ENCODE peak calls at places on chromosomes 11 and 22, in ten cellular contexts. One of them, this sample, is unnamed. For H3K4me1, the result is how much of the 10 kb centered on the place peaks cover.

GRCh38 chr22:19884954-19885751 is 30.5 kb upstream of the GNB1L start:
- DNase-seq in right lobe of liver: peak
- DNase-seq in heart left ventricle: no peak
- DNase-seq in cardiac muscle cell: no peak
- DNase-seq in effector memory CD4-positive, alpha-beta T cell: no peak
- DNase-seq in psoas muscle: no peak
- DNase-seq in PC-3: no peak
- DNase-seq in tibial nerve: no peak
- DNase-seq in aorta: peak
- DNase-seq in right cardiac atrium: peak
- DNase-seq in this sample: peak

GRCh38 chr11:62433553-62434301 is 14.9 kb downstream of the SCGB1A1 start:
- DNase-seq in right lobe of liver: no peak
- DNase-seq in right cardiac atrium: no peak
- DNase-seq in tibial nerve: peak
- DNase-seq in aorta: no peak
- DNase-seq in cardiac muscle cell: no peak
- DNase-seq in heart left ventricle: no peak
- DNase-seq in PC-3: no peak
- DNase-seq in effector memory CD4-positive, alpha-beta T cell: no peak
- DNase-seq in psoas muscle: no peak
- DNase-seq in this sample: no peak

GRCh38 chr11:12727556-12728070 is 53.4 kb downstream of the TEAD1 start:
- DNase-seq in effector memory CD4-positive, alpha-beta T cell: no peak
- DNase-seq in right cardiac atrium: no peak
- DNase-seq in PC-3: no peak
- DNase-seq in psoas muscle: no peak
- DNase-seq in tibial nerve: no peak
- DNase-seq in cardiac muscle cell: peak
- DNase-seq in heart left ventricle: no peak
- DNase-seq in aorta: no peak
- DNase-seq in right lobe of liver: no peak
- DNase-seq in this sample: no peak

GRCh38 chr11:74220376-74220775 is 49.3 kb downstream of the PPME1 start:
- DNase-seq in heart left ventricle: no peak
- DNase-seq in PC-3: no peak
- DNase-seq in psoas muscle: no peak
- DNase-seq in right lobe of liver: no peak
- DNase-seq in tibial nerve: no peak
- DNase-seq in right cardiac atrium: no peak
- DNase-seq in aorta: no peak
- DNase-seq in effector memory CD4-positive, alpha-beta T cell: no peak
- DNase-seq in cardiac muscle cell: peak
- DNase-seq in this sample: no peak

GRCh38 chr22:20750461-20751184 is 23.3 kb upstream of the SERPIND1 start:
- DNase-seq in cardiac muscle cell: peak
- DNase-seq in aorta: peak
- DNase-seq in right cardiac atrium: peak
- DNase-seq in tibial nerve: peak
- DNase-seq in right lobe of liver: peak
- DNase-seq in PC-3: peak
- DNase-seq in effector memory CD4-positive, alpha-beta T cell: no peak
- DNase-seq in heart left ventricle: peak
- DNase-seq in psoas muscle: peak
- DNase-seq in this sample: peak

GRCh38 chr11:72583177-72583553 is 91.1 kb downstream of the PDE2A start:
- DNase-seq in effector memory CD4-positive, alpha-beta T cell: no peak
- DNase-seq in right cardiac atrium: no peak
- DNase-seq in cardiac muscle cell: no peak
- DNase-seq in psoas muscle: no peak
- DNase-seq in heart left ventricle: no peak
- DNase-seq in PC-3: no peak
- DNase-seq in tibial nerve: no peak
- DNase-seq in right lobe of liver: peak
- DNase-seq in aorta: peak
- DNase-seq in this sample: no peak

GRCh38 chr11:126195119-126195518 is 16.3 kb downstream of the RPUSD4 start:
- DNase-seq in effector memory CD4-positive, alpha-beta T cell: no peak
- DNase-seq in psoas muscle: no peak
- DNase-seq in right cardiac atrium: no peak
- DNase-seq in heart left ventricle: no peak
- DNase-seq in cardiac muscle cell: no peak
- DNase-seq in aorta: no peak
- DNase-seq in PC-3: no peak
- DNase-seq in right lobe of liver: no peak
- DNase-seq in tibial nerve: no peak
- DNase-seq in this sample: no peak

GRCh38 chr11:47257518-47258316 is at the start of gene NR1H3:
- DNase-seq in aorta: peak
- DNase-seq in right lobe of liver: peak
- DNase-seq in psoas muscle: peak
- DNase-seq in PC-3: peak
- DNase-seq in cardiac muscle cell: peak
- DNase-seq in right cardiac atrium: peak
- DNase-seq in heart left ventricle: peak
- DNase-seq in tibial nerve: peak
- DNase-seq in effector memory CD4-positive, alpha-beta T cell: no peak
- DNase-seq in this sample: peak

GRCh38 chr11:20070459-20070858 is 89.8 kb downstream of the DBX1 start:
- DNase-seq in effector memory CD4-positive, alpha-beta T cell: no peak
- DNase-seq in cardiac muscle cell: no peak
- DNase-seq in psoas muscle: no peak
- DNase-seq in aorta: no peak
- DNase-seq in PC-3: peak
- DNase-seq in heart left ventricle: no peak
- DNase-seq in right cardiac atrium: no peak
- DNase-seq in tibial nerve: no peak
- DNase-seq in right lobe of liver: no peak
- DNase-seq in this sample: no peak

GRCh38 chr11:96168623-96169022 is 174.4 kb downstream of the MAML2 start:
- DNase-seq in psoas muscle: peak
- DNase-seq in cardiac muscle cell: peak
- DNase-seq in heart left ventricle: no peak
- DNase-seq in right lobe of liver: no peak
- DNase-seq in right cardiac atrium: peak
- DNase-seq in aorta: no peak
- DNase-seq in effector memory CD4-positive, alpha-beta T cell: no peak
- DNase-seq in tibial nerve: no peak
- DNase-seq in PC-3: peak
- DNase-seq in this sample: no peak

GRCh38 chr11:11989774-11990744 is 18.4 kb downstream of the DKK3 start:
- DNase-seq in PC-3: no peak
- DNase-seq in psoas muscle: no peak
- DNase-seq in heart left ventricle: no peak
- DNase-seq in right cardiac atrium: no peak
- DNase-seq in right lobe of liver: no peak
- DNase-seq in cardiac muscle cell: peak
- DNase-seq in aorta: no peak
- DNase-seq in tibial nerve: no peak
- DNase-seq in effector memory CD4-positive, alpha-beta T cell: no peak
- DNase-seq in this sample: no peak

GRCh38 chr11:62680825-62681240 is 2.0 kb upstream of the UBXN1 start:
- DNase-seq in tibial nerve: no peak
- DNase-seq in aorta: no peak
- DNase-seq in heart left ventricle: peak
- DNase-seq in effector memory CD4-positive, alpha-beta T cell: no peak
- DNase-seq in right lobe of liver: no peak
- DNase-seq in PC-3: peak
- DNase-seq in psoas muscle: peak
- DNase-seq in cardiac muscle cell: peak
- DNase-seq in right cardiac atrium: peak
- DNase-seq in this sample: peak

GRCh38 chr11:14541180-14541579 is 21.0 kb upstream of the PSMA1 start:
- DNase-seq in aorta: no peak
- DNase-seq in PC-3: no peak
- DNase-seq in psoas muscle: no peak
- DNase-seq in heart left ventricle: peak
- DNase-seq in cardiac muscle cell: peak
- DNase-seq in tibial nerve: no peak
- DNase-seq in right lobe of liver: no peak
- DNase-seq in right cardiac atrium: peak
- DNase-seq in effector memory CD4-positive, alpha-beta T cell: no peak
- DNase-seq in this sample: no peak

GRCh38 chr11:61949169-61950034 is 749 bp upstream of the BEST1 start:
- DNase-seq in heart left ventricle: peak
- DNase-seq in tibial nerve: peak
- DNase-seq in cardiac muscle cell: peak
- DNase-seq in psoas muscle: peak
- DNase-seq in PC-3: no peak
- DNase-seq in right lobe of liver: peak
- DNase-seq in aorta: peak
- DNase-seq in effector memory CD4-positive, alpha-beta T cell: no peak
- DNase-seq in right cardiac atrium: peak
- DNase-seq in this sample: peak

GRCh38 chr22:48957311-48957986 is 870.2 kb downstream of the BRD1 start:
- DNase-seq in heart left ventricle: no peak
- DNase-seq in aorta: no peak
- DNase-seq in tibial nerve: no peak
- DNase-seq in cardiac muscle cell: no peak
- DNase-seq in effector memory CD4-positive, alpha-beta T cell: no peak
- DNase-seq in right cardiac atrium: no peak
- DNase-seq in psoas muscle: no peak
- DNase-seq in right lobe of liver: no peak
- DNase-seq in PC-3: no peak
- DNase-seq in this sample: no peak

DNA sequence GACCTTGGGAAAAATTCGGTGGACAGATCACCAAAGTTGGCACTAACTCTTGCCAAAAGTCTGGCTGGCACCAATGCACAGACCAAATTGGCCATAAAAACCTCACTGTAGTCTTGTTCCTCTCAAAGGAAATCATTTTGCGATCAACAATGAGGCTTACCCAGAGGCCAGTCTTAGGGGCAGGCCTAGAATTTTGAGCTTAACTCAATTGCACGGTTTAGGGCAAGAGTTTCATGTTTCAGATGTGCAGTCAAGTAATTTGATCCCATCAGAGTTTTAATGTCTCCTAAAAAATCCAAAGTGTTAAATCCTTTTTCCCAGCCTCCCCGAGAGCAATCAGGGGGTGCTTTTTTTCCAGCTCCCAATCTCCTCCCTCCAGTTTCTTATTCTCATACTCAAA is 19.0 kb downstream of the MPPED2 start:
- DNase-seq in heart left ventricle: no peak
- DNase-seq in effector memory CD4-positive, alpha-beta T cell: no peak
- DNase-seq in psoas muscle: no peak
- DNase-seq in cardiac muscle cell: no peak
- DNase-seq in tibial nerve: no peak
- DNase-seq in PC-3: no peak
- DNase-seq in aorta: no peak
- DNase-seq in right cardiac atrium: no peak
- DNase-seq in right lobe of liver: no peak
- DNase-seq in this sample: no peak
- H3K4me3 ChIP-seq in heart left ventricle: no peak
- H3K4me3 ChIP-seq in effector memory CD4-positive, alpha-beta T cell: no peak
- H3K4me3 ChIP-seq in psoas muscle: no peak
- H3K4me3 ChIP-seq in cardiac muscle cell: no peak
- H3K4me3 ChIP-seq in tibial nerve: no peak
- H3K4me3 ChIP-seq in PC-3: no peak
- H3K4me3 ChIP-seq in aorta: no peak
- H3K4me3 ChIP-seq in right cardiac atrium: no peak
- H3K4me3 ChIP-seq in right lobe of liver: no peak
- H3K4me3 ChIP-seq in this sample: no peak

GRCh38 chr11:108647387-108647700 is 17.5 kb upstream of the DDX10 start:
- DNase-seq in right cardiac atrium: no peak
- DNase-seq in tibial nerve: no peak
- DNase-seq in psoas muscle: no peak
- DNase-seq in aorta: no peak
- DNase-seq in cardiac muscle cell: no peak
- DNase-seq in PC-3: no peak
- DNase-seq in heart left ventricle: no peak
- DNase-seq in effector memory CD4-positive, alpha-beta T cell: no peak
- DNase-seq in right lobe of liver: no peak
- DNase-seq in this sample: no peak
- H3K27ac ChIP-seq in right cardiac atrium: peak
- H3K27ac ChIP-seq in tibial nerve: no peak
- H3K27ac ChIP-seq in psoas muscle: peak
- H3K27ac ChIP-seq in aorta: no peak
- H3K27ac ChIP-seq in cardiac muscle cell: no peak
- H3K27ac ChIP-seq in PC-3: peak
- H3K27ac ChIP-seq in heart left ventricle: peak
- H3K27ac ChIP-seq in effector memory CD4-positive, alpha-beta T cell: no peak
- H3K27ac ChIP-seq in right lobe of liver: peak
- H3K27ac ChIP-seq in this sample: peak

GRCh38 chr11:33451364-33451763 is 194.2 kb downstream of the HIPK3 start:
- DNase-seq in tibial nerve: no peak
- DNase-seq in right lobe of liver: no peak
- DNase-seq in PC-3: peak
- DNase-seq in right cardiac atrium: no peak
- DNase-seq in heart left ventricle: no peak
- DNase-seq in psoas muscle: no peak
- DNase-seq in aorta: no peak
- DNase-seq in effector memory CD4-positive, alpha-beta T cell: no peak
- DNase-seq in cardiac muscle cell: no peak
- DNase-seq in this sample: no peak

GRCh38 chr11:33449798-33450197 is 192.6 kb downstream of the HIPK3 start:
- DNase-seq in tibial nerve: no peak
- DNase-seq in aorta: no peak
- DNase-seq in cardiac muscle cell: no peak
- DNase-seq in psoas muscle: no peak
- DNase-seq in heart left ventricle: no peak
- DNase-seq in right lobe of liver: no peak
- DNase-seq in right cardiac atrium: no peak
- DNase-seq in effector memory CD4-positive, alpha-beta T cell: no peak
- DNase-seq in PC-3: peak
- DNase-seq in this sample: no peak

GRCh38 chr11:33445761-33446161 is 188.6 kb downstream of the HIPK3 start:
- DNase-seq in tibial nerve: no peak
- DNase-seq in PC-3: peak
- DNase-seq in psoas muscle: no peak
- DNase-seq in right cardiac atrium: no peak
- DNase-seq in effector memory CD4-positive, alpha-beta T cell: no peak
- DNase-seq in cardiac muscle cell: peak
- DNase-seq in aorta: no peak
- DNase-seq in heart left ventricle: no peak
- DNase-seq in right lobe of liver: no peak
- DNase-seq in this sample: no peak

GRCh38 chr11:33444835-33445594 is 187.8 kb downstream of the HIPK3 start:
- DNase-seq in right lobe of liver: no peak
- DNase-seq in aorta: no peak
- DNase-seq in cardiac muscle cell: peak
- DNase-seq in effector memory CD4-positive, alpha-beta T cell: no peak
- DNase-seq in PC-3: no peak
- DNase-seq in heart left ventricle: no peak
- DNase-seq in tibial nerve: no peak
- DNase-seq in psoas muscle: no peak
- DNase-seq in right cardiac atrium: no peak
- DNase-seq in this sample: no peak

GRCh38 chr11:33448461-33449130 is 191.4 kb downstream of the HIPK3 start:
- DNase-seq in tibial nerve: no peak
- DNase-seq in effector memory CD4-positive, alpha-beta T cell: no peak
- DNase-seq in heart left ventricle: no peak
- DNase-seq in aorta: no peak
- DNase-seq in cardiac muscle cell: peak
- DNase-seq in right lobe of liver: no peak
- DNase-seq in right cardiac atrium: no peak
- DNase-seq in psoas muscle: no peak
- DNase-seq in PC-3: peak
- DNase-seq in this sample: no peak
- H3K4me1 ChIP-seq in tibial nerve: under half
- H3K4me1 ChIP-seq in effector memory CD4-positive, alpha-beta T cell: under half
- H3K4me1 ChIP-seq in heart left ventricle: under half
- H3K4me1 ChIP-seq in aorta: under half
- H3K4me1 ChIP-seq in cardiac muscle cell: under half
- H3K4me1 ChIP-seq in right lobe of liver: under half
- H3K4me1 ChIP-seq in right cardiac atrium: under half
- H3K4me1 ChIP-seq in psoas muscle: under half
- H3K4me1 ChIP-seq in PC-3: half or more
- H3K4me1 ChIP-seq in this sample: under half

GRCh38 chr22:24494182-24494534 is 974 bp upstream of the UPB1 start:
- DNase-seq in right cardiac atrium: no peak
- DNase-seq in heart left ventricle: no peak
- DNase-seq in effector memory CD4-positive, alpha-beta T cell: no peak
- DNase-seq in psoas muscle: no peak
- DNase-seq in PC-3: no peak
- DNase-seq in right lobe of liver: no peak
- DNase-seq in tibial nerve: no peak
- DNase-seq in cardiac muscle cell: no peak
- DNase-seq in aorta: no peak
- DNase-seq in this sample: no peak
- H3K4me3 ChIP-seq in right cardiac atrium: peak
- H3K4me3 ChIP-seq in heart left ventricle: peak
- H3K4me3 ChIP-seq in effector memory CD4-positive, alpha-beta T cell: no peak
- H3K4me3 ChIP-seq in psoas muscle: peak
- H3K4me3 ChIP-seq in PC-3: no peak
- H3K4me3 ChIP-seq in right lobe of liver: peak
- H3K4me3 ChIP-seq in tibial nerve: no peak
- H3K4me3 ChIP-seq in cardiac muscle cell: no peak
- H3K4me3 ChIP-seq in aorta: no peak
- H3K4me3 ChIP-seq in this sample: peak

This sample was measured in left ventricle myocardium inferior.